ENCODE peak calls at places on chromosomes 6 and 20, in four cellular contexts. Y, I, A and K are unnamed samples.

GRCh38 chr20:25281541-25281991 is 33.7 kb downstream of the PYGB start:
- DNase-seq in A (no peak), Y (no peak), I (no peak), K (no peak)

GRCh38 chr6:152587473-152587872 is 49.7 kb downstream of the SYNE1 start:
- DNase-seq in Y (no peak), I (peak; percentile 85), A (no peak), K (no peak)

GRCh38 chr6:141610741-141611140 is 522.0 kb upstream of the GJE1 start:
- DNase-seq in A (peak; percentile 8), Y (no peak), I (no peak), K (no peak)

GRCh38 chr6:159577564-159577963 is 115.5 kb downstream of the SOD2 start:
- DNase-seq in A (no peak), Y (no peak), I (no peak), K (no peak)

GRCh38 chr6:167839755-167840154 is 13.0 kb downstream of the AFDN start:
- DNase-seq in Y (no peak), I (no peak), A (no peak), K (no peak)

GRCh38 chr6:36954262-36954931 is at the start of gene PI16:
- DNase-seq in I (peak; percentile 99), A (no peak), Y (no peak), K (peak; percentile 19)

GRCh38 chr6:108175592-108176279 is 9.9 kb downstream of the NR2E1 start:
- DNase-seq in I (no peak), Y (no peak), A (no peak), K (no peak)

GRCh38 chr20:61649879-61650200 is 397.8 kb downstream of the CDH4 start:
- DNase-seq in Y (no peak), I (no peak), A (no peak), K (no peak)

GRCh38 chr6:15299430-15300131 is 53.7 kb downstream of the JARID2 start:
- DNase-seq in A (no peak), Y (no peak), I (peak; percentile 97), K (no peak)

GRCh38 chr6:129114992-129115391 is 232.1 kb downstream of the LAMA2 start:
- DNase-seq in I (no peak), Y (no peak), A (no peak), K (no peak)

GRCh38 chr20:62239278-62239879 is 1.1 kb downstream of the OSBPL2 start:
- DNase-seq in A (no peak), I (peak; percentile 35), Y (no peak), K (no peak)

GRCh38 chr6:143896096-143896880 is 32.0 kb downstream of the ZC2HC1B start:
- DNase-seq in I (no peak), A (no peak), Y (no peak), K (no peak)

GRCh38 chr6:36712816-36713215 is 15.2 kb downstream of the RAB44 start:
- DNase-seq in Y (no peak), I (no peak), A (no peak), K (no peak)

GRCh38 chr20:14717124-14718004 is 380.0 kb upstream of the FLRT3 start:
- DNase-seq in I (no peak), Y (no peak), A (no peak), K (no peak)

GRCh38 chr6:111808493-111808892 is 64.8 kb downstream of the FYN start:
- DNase-seq in Y (no peak), I (no peak), A (no peak), K (no peak)

GRCh38 chr6:151675746-151676459 is 131.6 kb upstream of the ESR1 start:
- DNase-seq in A (peak; percentile 83), I (peak; percentile 49), Y (peak; percentile 37), K (peak; percentile 6)

GRCh38 chr6:20707166-20707485 is 172.9 kb downstream of the CDKAL1 start:
- DNase-seq in I (no peak), Y (no peak), A (no peak), K (no peak)

GRCh38 chr6:143936986-143937765 is 70.9 kb downstream of the PLAGL1 start:
- DNase-seq in A (no peak), I (peak; percentile 12), Y (no peak), K (no peak)

GRCh38 chr6:105620878-105621277 is 218.0 kb upstream of the PREP start:
- DNase-seq in A (no peak), Y (no peak), I (no peak), K (no peak)

GRCh38 chr6:122726649-122727048 is 52.9 kb upstream of the FABP7 start:
- DNase-seq in I (peak; percentile 84), A (peak; percentile 31), Y (no peak), K (no peak)

GRCh38 chr6:106534564-106534982 is 94.7 kb downstream of the RTN4IP1 start:
- DNase-seq in A (no peak), Y (no peak), I (no peak), K (no peak)

GRCh38 chr20:36467076-36467999 is 74.0 kb upstream of the MYL9 start:
- DNase-seq in I (no peak), Y (peak; percentile 48), A (no peak), K (peak; percentile 12)

GRCh38 chr6:55674672-55675071 is 95.7 kb upstream of the HMGCLL1 start:
- DNase-seq in I (no peak), Y (no peak), A (no peak), K (no peak)

GRCh38 chr6:130931683-130932082 is 104.5 kb downstream of the SMLR1 start:
- DNase-seq in I (peak; percentile 51), Y (no peak), A (no peak), K (no peak)

GRCh38 chr20:23766531-23766930 is 15.8 kb upstream of the CST1 start:
- DNase-seq in Y (no peak), A (no peak), I (no peak), K (no peak)

GRCh38 chr6:13470240-13471140 is 16.9 kb downstream of the GFOD1 start:
- DNase-seq in I (no peak), Y (no peak), A (no peak), K (no peak)

GRCh38 chr6:95576621-95577316 is 566 bp upstream of the MANEA start:
- DNase-seq in Y (no peak), A (no peak), I (peak; percentile 82), K (no peak)